ENCODE peak calls at places on chromosomes 11 and 22, in four cellular contexts. B, C, P and U are unnamed samples.
A peak's percentile ranks its signal among the peaks of the same experiment; 100 is the strongest.

GRCh38 chr11:2156416-2157182 is 4.4 kb downstream of the INS start:
- DNase-seq in P (peak; percentile 67), C (peak; percentile 2), B (no peak), U (peak; percentile 62)

GRCh38 chr22:36663581-36663980 is 40.0 kb downstream of the CACNG2 start:
- DNase-seq in B (no peak), P (no peak), C (no peak), U (no peak)

GRCh38 chr11:70556884-70557741 is 158.8 kb downstream of the CTTN start:
- DNase-seq in B (no peak), C (peak; percentile 58), P (no peak), U (no peak)

GRCh38 chr11:130583866-130584265 is 135.4 kb downstream of the ADAMTS15 start:
- DNase-seq in C (no peak), B (no peak), P (no peak), U (no peak)

GRCh38 chr11:122984186-122985011 is 2.8 kb upstream of the BSX start:
- DNase-seq in B (no peak), C (no peak), P (no peak), U (no peak)

GRCh38 chr22:30827646-30828045 is 133.0 kb downstream of the OSBP2 start:
- DNase-seq in C (no peak), B (no peak), P (no peak), U (no peak)

GRCh38 chr22:42635531-42635930 is 4.9 kb downstream of the ATP5MGL start:
- DNase-seq in C (peak; percentile 89), B (no peak), P (peak; percentile 93), U (peak; percentile 85)

GRCh38 chr11:48040830-48041444 is 60.6 kb downstream of the PTPRJ start:
- DNase-seq in C (no peak), P (no peak), B (no peak), U (no peak)

GRCh38 chr11:74434528-74434927 is 32.8 kb downstream of the KCNE3 start:
- DNase-seq in B (no peak), P (no peak), C (no peak), U (no peak)

GRCh38 chr22:32600184-32600583 is 125.6 kb downstream of the FBXO7 start:
- DNase-seq in C (no peak), P (no peak), B (no peak), U (no peak)

GRCh38 chr11:102010776-102011500 is 36.3 kb upstream of the CFAP300 start:
- DNase-seq in C (peak; percentile 83), B (no peak), P (peak; percentile 67), U (peak; percentile 89)

GRCh38 chr11:16812274-16812673 is 73.8 kb downstream of the C11orf58 start:
- DNase-seq in C (no peak), B (no peak), P (no peak), U (no peak)
- H3K4me3 ChIP-seq in C (no peak overlapping the region), B (no peak overlapping the region), P (no peak overlapping the region), U (no peak overlapping the region)

GRCh38 chr11:95291946-95292345 is 60.9 kb upstream of the SESN3 start:
- DNase-seq in B (no peak), C (no peak), P (no peak), U (no peak)
- TF ChIP-seq CTCF in B (no peak), C (no peak), P (no peak), U (no peak)

GRCh38 chr22:46696225-46696518 is 41.9 kb downstream of the CERK start:
- DNase-seq in B (no peak), P (no peak), C (no peak), U (no peak)
- H3K36me3 ChIP-seq in B (peaks cover 27% of the 10 kb centered on the region), P (peaks cover 94% of the 10 kb centered on the region), C (peaks cover 16% of the 10 kb centered on the region), U (peaks cover 70% of the 10 kb centered on the region)

GRCh38 chr11:104054911-104055529 is 18.6 kb downstream of the DDI1 start:
- DNase-seq in C (no peak), B (no peak), P (no peak), U (no peak)
- H3K4me3 ChIP-seq in C (no peak overlapping the region), B (no peak overlapping the region), P (no peak overlapping the region), U (no peak overlapping the region)

GRCh38 chr11:116553482-116553881 is 219.3 kb downstream of the BUD13 start:
- DNase-seq in C (no peak), B (no peak), P (no peak), U (no peak)
- TF ChIP-seq CTCF in C (no peak), B (no peak), P (no peak), U (no peak)